ENCODE peak calls at places on chromosomes 5 and 9, in four cellular contexts. R is HepG2, N is K562, I is GM12878. H is an unnamed sample.

GRCh38 chr5:34460496-34460895 is 195.6 kb upstream of the RAI14 start:
- DNase-seq in N (no peak), I (no peak), R (no peak), H (no peak)

GRCh38 chr9:136075881-136076678 is 19.0 kb downstream of the NACC2 start:
- DNase-seq in N (no peak), I (no peak), R (no peak), H (no peak)

GRCh38 chr9:135328485-135329417 is 150.8 kb upstream of the PPP1R26 start:
- DNase-seq in N (no peak), R (no peak), I (no peak), H (no peak)

GRCh38 chr9:128838338-128838737 is 8.7 kb upstream of the SPOUT1 start:
- DNase-seq in R (peak), I (no peak), N (peak), H (no peak)

GRCh38 chr5:84218546-84218945 is 166.1 kb downstream of the EDIL3 start:
- DNase-seq in I (no peak), N (no peak), R (no peak), H (no peak)

GRCh38 chr9:93207326-93207814 is 23.4 kb downstream of the WNK2 start:
- DNase-seq in I (no peak), R (no peak), N (no peak), H (no peak)

GRCh38 chr9:6667633-6668280 is 22.2 kb upstream of the GLDC start:
- DNase-seq in N (peak), I (no peak), R (no peak), H (peak)

GRCh38 chr5:173283318-173284288 is 44.6 kb downstream of the STC2 start:
- DNase-seq in R (peak), N (peak), I (no peak), H (peak)

GRCh38 chr9:128416014-128416413 is 4.6 kb upstream of the CERCAM start:
- DNase-seq in R (no peak), N (no peak), I (no peak), H (no peak)

GRCh38 chr5:117027384-117027783 is 452.8 kb upstream of the SEMA6A start:
- DNase-seq in R (no peak), I (no peak), N (no peak), H (no peak)

GRCh38 chr5:176646049-176646706 is 1.1 kb upstream of the TSPAN17 start:
- DNase-seq in R (no peak), N (no peak), I (no peak), H (no peak)

GRCh38 chr9:95313010-95313498 is 4.5 kb downstream of the FANCC start:
- DNase-seq in N (no peak), I (no peak), R (peak), H (peak)

GRCh38 chr5:181223729-181224389 is 778 bp downstream of the TRIM41 start:
- DNase-seq in R (no peak), I (no peak), N (no peak), H (peak)

GRCh38 chr5:173718469-173718868 is 102.0 kb upstream of the BOD1 start:
- DNase-seq in N (no peak), I (no peak), R (no peak), H (no peak)

GRCh38 chr5:10842823-10843222 is 81.8 kb upstream of the DAP start:
- DNase-seq in N (no peak), I (no peak), R (no peak), H (no peak)

GRCh38 chr9:75152416-75152815 is 64.1 kb downstream of the OSTF1 start:
- DNase-seq in N (no peak), I (no peak), R (no peak), H (no peak)

GRCh38 chr9:77802512-77803293 is 154.6 kb upstream of the GNA14 start:
- DNase-seq in N (no peak), R (no peak), I (no peak), H (peak)

DNA sequence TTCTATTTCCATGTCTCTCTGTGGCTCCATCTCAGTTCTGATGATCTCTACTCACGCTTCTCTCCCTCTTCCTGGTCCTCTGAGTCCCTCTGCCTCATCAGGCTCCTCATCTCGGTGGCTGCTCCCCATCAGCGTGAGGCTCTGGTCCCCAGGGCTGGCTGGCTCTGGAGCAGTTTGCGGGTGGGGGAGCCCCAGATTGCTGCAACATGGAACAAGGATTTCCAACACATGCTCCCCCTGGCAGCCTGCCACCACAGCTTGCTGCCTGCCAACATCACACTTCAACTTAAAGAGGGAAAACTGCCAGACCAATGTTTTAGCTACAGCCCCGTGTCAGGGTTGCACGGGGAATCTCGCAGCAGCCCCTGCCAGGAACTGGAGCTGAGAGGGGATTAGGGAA is 77.2 kb upstream of the NEK6 start:
- DNase-seq in I (no peak), N (no peak), R (no peak), H (no peak)
- TF ChIP-seq FOXK2 in I (no peak), N (no peak), R (no peak), H (no peak)

GRCh38 chr9:37984672-37985611 is 81.0 kb upstream of the SLC25A51 start:
- DNase-seq in R (no peak), I (no peak), N (peak), H (peak)
- TF ChIP-seq FOXK2 in R (no peak), I (no peak), N (no peak), H (no peak)

DNA sequence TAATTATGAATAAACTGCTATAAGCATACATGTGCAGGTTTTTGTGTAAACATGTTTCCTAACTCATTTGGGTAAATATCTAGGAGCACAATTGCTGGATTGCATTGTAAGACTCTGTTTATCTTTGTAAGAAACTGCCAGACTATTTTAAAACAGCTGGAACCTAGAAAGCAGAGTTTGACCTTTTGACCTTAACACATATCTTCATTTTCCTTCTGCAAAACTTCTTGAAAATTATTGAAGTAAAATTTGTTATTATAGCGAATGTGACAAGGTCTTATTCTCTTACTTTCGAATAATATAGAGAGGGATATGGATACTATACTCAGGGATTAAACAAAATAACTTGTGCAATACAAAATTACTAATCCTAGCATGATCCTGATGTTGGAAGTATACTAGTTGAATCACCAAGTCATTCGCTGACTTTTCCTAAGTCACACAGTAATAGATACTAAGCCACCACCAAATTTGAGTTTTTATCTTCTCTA is 3.2 kb upstream of the ANXA1 start:
- DNase-seq in I (no peak), N (no peak), R (no peak), H (no peak)
- TF ChIP-seq FOXK2 in I (no peak), N (peak), R (no peak), H (no peak)

DNA sequence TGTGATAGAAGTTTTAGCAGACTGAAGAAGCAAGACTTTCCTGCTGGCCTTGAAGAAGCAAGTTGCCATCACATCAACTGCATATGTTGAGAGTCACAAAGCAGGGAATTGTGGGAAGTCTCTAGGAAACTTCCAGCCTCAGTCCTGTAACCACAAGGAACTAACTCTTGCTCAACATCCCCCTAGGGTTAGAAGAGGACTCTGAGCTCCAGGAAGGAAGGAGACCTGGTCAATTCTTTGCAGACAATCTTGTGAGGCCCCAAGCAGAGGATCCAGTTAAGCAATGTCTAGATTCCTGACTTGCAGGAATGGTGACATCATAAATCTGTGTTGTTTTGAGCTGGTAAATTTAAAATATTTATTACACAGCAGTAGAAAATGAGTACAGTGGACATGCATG is 18.6 kb upstream of the ZNF366 start:
- DNase-seq in N (no peak), R (no peak), I (no peak), H (no peak)
- TF ChIP-seq FOXK2 in N (no peak), R (no peak), I (no peak), H (no peak)

DNA sequence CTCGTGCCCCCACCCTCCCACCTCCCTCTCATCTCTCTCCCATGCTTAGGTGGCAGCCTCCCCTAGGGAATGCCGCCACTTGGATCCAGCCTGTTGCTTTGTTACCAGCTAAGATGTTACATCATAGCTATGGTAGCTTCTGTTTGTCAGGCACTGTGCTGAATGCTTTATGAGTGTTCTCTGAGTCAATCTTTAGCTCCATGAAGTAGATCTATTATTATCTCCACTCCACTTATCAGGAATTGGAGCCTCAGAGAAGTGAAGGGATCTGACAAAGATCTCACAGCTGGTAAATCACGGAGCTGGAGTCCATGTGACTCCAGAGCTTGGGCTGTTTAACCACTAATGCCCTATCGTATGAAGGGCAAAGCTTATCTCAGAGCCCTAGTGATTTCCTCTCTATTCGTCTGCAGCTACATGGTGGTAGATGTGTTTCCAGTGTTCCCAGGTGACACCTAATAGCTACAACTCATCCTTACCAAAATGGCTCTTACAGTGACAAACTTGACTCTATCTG is 54.1 kb downstream of the GARNL3 start:
- DNase-seq in I (no peak), N (no peak), R (no peak), H (no peak)
- TF ChIP-seq FOXK2 in I (no peak), N (no peak), R (no peak), H (no peak)

GRCh38 chr5:74384851-74385250 is 255.7 kb downstream of the ENC1 start:
- DNase-seq in I (no peak), N (no peak), R (no peak), H (no peak)
- TF ChIP-seq FOXK2 in I (no peak), N (no peak), R (no peak), H (no peak)

H was measured in HEK293T.